ENCODE peak calls at places on chromosomes 6 and 20, in seven cellular contexts. K is heart right ventricle; O is psoas muscle; L is HAP-1; T is endothelial cell of umbilical vein; U is CD4-positive, alpha-beta T cell; H is GM06990. Y is an unnamed sample. For H3K27me3, the result is how much of the 10 kb centered on the place peaks cover.

GRCh38 chr20:6299451-6299850 is 176.6 kb upstream of the FERMT1 start:
- DNase-seq in K (no peak), O (no peak), L (no peak), T (no peak), U (no peak), H (no peak), Y (no peak)

GRCh38 chr20:19211661-19212523 is 550 bp upstream of the SLC24A3 start:
- DNase-seq in K (no peak), O (peak), L (no peak), T (no peak), U (no peak), H (peak), Y (no peak)

GRCh38 chr6:38432479-38432878 is 207.2 kb downstream of the BTBD9 start:
- DNase-seq in K (no peak), O (no peak), L (no peak), T (peak), U (no peak), H (no peak), Y (no peak)

GRCh38 chr6:4208158-4208557 is 72.8 kb upstream of the ECI2 start:
- DNase-seq in K (no peak), O (no peak), L (no peak), T (no peak), U (no peak), H (no peak), Y (no peak)

GRCh38 chr20:47521059-47521808 is 19.5 kb downstream of the NCOA3 start:
- DNase-seq in K (no peak), O (no peak), L (no peak), T (no peak), U (no peak), H (no peak), Y (no peak)

GRCh38 chr6:44051516-44051915 is 75.7 kb downstream of the MRPL14 start:
- DNase-seq in K (no peak), O (no peak), L (no peak), T (no peak), U (no peak), H (no peak), Y (no peak)

GRCh38 chr20:49821850-49822249 is 9.2 kb downstream of the SLC9A8 start:
- DNase-seq in K (peak), O (no peak), L (no peak), T (peak), U (no peak), H (no peak), Y (no peak)

GRCh38 chr6:33504486-33504885 is 50.1 kb downstream of the ZBTB9 start:
- DNase-seq in K (no peak), O (no peak), L (no peak), T (no peak), U (no peak), H (no peak), Y (no peak)

GRCh38 chr6:167532410-167533294 is 207.8 kb downstream of the TTLL2 start:
- DNase-seq in K (no peak), O (no peak), L (peak), T (no peak), U (no peak), H (no peak), Y (no peak)

GRCh38 chr6:84768442-84769174 is 4.2 kb upstream of the TBX18 start:
- DNase-seq in K (no peak), O (no peak), L (no peak), T (peak), U (no peak), H (no peak), Y (no peak)

DNA sequence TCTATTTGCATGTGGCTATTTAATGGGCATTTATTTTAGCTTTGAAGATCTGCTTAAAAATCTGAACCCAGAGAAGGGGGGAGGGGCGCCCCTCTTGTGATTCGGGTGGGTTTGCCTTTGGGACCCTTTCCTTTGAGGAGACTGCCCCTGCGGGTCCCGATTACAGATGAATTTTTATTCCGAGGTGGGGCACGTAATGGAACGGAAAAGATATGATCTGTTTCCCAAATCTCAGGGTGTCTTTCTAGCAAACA is 30.9 kb downstream of the TFAP2A start:
- DNase-seq in K (no peak), O (no peak), L (no peak), T (no peak), U (no peak), H (no peak), Y (no peak)
- H3K27me3 ChIP-seq in K (under half), O (under half), L (under half), T (half or more), U (half or more), H (under half), Y (half or more)

GRCh38 chr6:79949235-79949634 is 1.9 kb upstream of the ELOVL4 start:
- DNase-seq in K (peak), O (no peak), L (peak), T (peak), U (peak), H (peak), Y (no peak)
- H3K27me3 ChIP-seq in K (under half), O (under half), L (under half), T (under half), U (under half), H (under half), Y (under half)

DNA sequence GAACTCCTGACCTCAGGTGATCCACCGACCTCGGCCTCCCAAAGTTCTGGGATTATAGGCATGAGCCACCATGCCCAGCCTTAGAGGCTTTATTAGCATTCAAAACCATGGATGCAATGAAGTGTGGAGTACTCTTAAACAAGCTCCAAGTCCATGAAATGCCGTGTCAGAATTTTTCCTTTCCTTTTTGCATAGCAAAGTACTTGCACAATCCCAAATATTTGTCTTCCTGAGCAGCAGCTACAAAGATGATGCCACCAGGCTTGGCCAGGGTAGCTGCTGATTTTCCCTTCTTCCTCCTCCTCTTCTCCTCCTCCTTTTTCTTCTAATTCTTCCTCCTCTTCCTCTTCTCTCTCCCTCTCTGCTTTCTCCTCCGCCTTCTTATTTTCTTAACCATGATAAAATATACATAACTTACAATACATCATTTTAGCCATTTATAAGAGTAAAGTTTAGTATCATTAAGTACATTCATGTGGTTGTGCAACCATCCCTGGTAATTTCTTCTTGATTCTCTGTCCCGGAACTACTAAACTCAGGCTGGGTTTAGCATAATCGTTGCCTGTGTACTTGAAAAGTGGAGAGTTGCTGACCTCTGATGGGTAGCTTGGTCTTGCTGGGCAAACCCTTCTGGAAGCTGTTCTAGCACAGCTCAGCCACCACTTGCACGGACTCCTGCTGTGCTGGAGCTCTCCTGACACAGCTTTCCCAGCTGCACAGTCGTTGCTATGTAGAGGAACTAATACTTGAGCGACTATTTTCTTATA is 20.3 kb downstream of the MUCL3 start:
- DNase-seq in K (no peak), O (no peak), L (no peak), T (no peak), U (no peak), H (no peak), Y (no peak)
- H3K27me3 ChIP-seq in K (under half), O (under half), L (under half), T (under half), U (under half), H (under half), Y (under half)

DNA sequence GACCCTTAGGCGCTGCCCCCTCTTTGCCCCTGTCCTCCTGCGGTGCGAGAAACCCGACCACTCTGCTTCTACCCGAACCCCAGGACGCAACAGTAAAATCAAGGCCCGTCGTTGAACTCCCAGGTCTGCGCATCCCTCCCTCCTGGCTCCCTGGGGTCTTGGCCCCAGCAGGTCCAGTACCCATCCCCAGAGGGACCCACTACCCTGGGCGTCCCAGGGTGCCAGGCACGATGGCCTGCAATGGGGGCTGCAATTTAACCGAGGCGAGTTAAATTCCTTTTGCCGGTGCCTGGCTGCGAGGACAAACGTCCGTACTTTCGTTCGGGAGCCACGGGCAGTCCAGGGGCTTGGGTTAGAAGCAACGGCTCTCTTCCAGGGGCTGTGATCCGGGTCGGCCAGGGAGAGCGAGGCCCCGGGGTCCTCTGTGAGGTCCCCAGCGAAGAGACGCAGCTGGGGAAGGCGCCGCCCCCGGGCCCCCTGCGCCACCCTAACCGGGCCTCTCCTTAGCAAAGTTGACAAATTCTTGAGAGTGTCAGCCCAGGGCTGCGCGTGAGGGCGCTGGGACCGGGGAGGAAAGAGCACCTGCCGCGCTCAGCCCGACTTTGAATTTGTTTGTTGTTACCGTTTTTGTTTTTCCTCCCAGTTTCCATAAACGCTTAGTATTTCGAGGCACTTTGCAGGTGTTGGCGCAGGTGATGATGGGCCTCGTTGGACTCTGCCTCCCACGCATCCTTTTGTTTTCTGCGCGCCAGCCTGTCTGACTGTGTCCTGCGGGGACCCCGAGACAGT is 6.1 kb downstream of the OLIG3 start:
- DNase-seq in K (no peak), O (no peak), L (no peak), T (no peak), U (no peak), H (peak), Y (no peak)
- H3K27me3 ChIP-seq in K (under half), O (under half), L (under half), T (half or more), U (half or more), H (under half), Y (half or more)

GRCh38 chr20:46051556-46052323 is 22.7 kb downstream of the SLC12A5 start:
- DNase-seq in K (no peak), O (no peak), L (no peak), T (no peak), U (no peak), H (no peak), Y (no peak)

GRCh38 chr20:46050885-46051284 is 21.9 kb downstream of the SLC12A5 start:
- DNase-seq in K (no peak), O (no peak), L (no peak), T (no peak), U (no peak), H (no peak), Y (no peak)

GRCh38 chr20:46055269-46055668 is 26.3 kb downstream of the SLC12A5 start:
- DNase-seq in K (no peak), O (no peak), L (no peak), T (no peak), U (no peak), H (no peak), Y (no peak)

GRCh38 chr20:46054606-46055005 is 25.6 kb downstream of the SLC12A5 start:
- DNase-seq in K (no peak), O (no peak), L (no peak), T (no peak), U (no peak), H (no peak), Y (no peak)

GRCh38 chr20:46053416-46053815 is 24.4 kb downstream of the SLC12A5 start:
- DNase-seq in K (no peak), O (no peak), L (no peak), T (no peak), U (no peak), H (no peak), Y (no peak)
- H3K27me3 ChIP-seq in K (under half), O (under half), L (under half), T (under half), U (under half), H (under half), Y (under half)

GRCh38 chr6:14905201-14905600 is 340.7 kb upstream of the JARID2 start:
- DNase-seq in K (no peak), O (no peak), L (no peak), T (no peak), U (no peak), H (no peak), Y (no peak)
- H3K27me3 ChIP-seq in K (under half), O (under half), L (under half), T (under half), U (under half), H (under half), Y (under half)

DNA sequence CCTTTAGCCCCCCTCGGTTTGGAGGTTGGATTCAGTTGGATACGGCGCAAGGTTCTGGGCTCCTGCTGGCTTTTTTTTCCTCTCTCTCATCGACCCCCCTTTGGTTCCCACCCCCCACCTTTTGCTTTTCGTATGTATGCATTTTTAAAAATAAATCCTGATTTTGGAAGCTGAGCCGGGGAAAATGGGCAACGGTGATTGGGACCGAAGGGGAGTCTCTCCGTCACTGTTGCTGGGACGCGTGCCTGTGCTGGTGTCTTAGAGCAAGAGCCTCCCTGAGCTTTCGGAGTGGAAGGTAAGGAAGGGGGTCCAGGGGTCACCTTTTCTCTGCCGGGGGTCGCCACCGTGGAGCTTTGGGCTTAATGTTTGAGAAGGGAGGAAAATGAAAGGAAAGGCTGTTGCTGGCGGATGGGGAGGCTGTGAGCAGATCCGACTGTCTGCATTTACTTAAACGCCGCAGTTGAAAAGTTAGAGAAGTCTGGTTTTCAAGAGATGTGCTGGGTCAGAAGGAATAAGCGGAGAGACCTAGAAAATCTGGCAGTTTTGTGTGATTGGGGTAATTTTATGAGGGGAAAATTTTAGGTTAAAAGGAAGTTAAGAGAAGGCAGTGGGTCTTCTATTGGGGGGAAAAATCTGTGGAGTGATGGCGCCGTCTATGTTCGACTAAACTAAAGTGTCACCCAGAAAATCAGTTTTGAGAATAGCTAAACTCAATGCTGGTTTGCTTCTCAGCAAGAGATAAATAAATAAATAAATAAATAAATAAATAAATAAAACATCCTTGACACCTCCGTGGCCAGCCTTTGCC is 828 bp downstream of the ADGRB3 start:
- DNase-seq in K (no peak), O (no peak), L (peak), T (peak), U (no peak), H (peak), Y (no peak)
- H3K27me3 ChIP-seq in K (under half), O (under half), L (under half), T (under half), U (under half), H (under half), Y (under half)

GRCh38 chr20:61923371-61924166 is 142.1 kb downstream of the TAF4 start:
- DNase-seq in K (no peak), O (no peak), L (no peak), T (no peak), U (no peak), H (no peak), Y (peak)
- H3K27me3 ChIP-seq in K (under half), O (under half), L (under half), T (under half), U (under half), H (under half), Y (under half)

GRCh38 chr6:144767066-144767465 is 481.9 kb downstream of the UTRN start:
- DNase-seq in K (no peak), O (no peak), L (no peak), T (no peak), U (no peak), H (no peak), Y (no peak)

DNA sequence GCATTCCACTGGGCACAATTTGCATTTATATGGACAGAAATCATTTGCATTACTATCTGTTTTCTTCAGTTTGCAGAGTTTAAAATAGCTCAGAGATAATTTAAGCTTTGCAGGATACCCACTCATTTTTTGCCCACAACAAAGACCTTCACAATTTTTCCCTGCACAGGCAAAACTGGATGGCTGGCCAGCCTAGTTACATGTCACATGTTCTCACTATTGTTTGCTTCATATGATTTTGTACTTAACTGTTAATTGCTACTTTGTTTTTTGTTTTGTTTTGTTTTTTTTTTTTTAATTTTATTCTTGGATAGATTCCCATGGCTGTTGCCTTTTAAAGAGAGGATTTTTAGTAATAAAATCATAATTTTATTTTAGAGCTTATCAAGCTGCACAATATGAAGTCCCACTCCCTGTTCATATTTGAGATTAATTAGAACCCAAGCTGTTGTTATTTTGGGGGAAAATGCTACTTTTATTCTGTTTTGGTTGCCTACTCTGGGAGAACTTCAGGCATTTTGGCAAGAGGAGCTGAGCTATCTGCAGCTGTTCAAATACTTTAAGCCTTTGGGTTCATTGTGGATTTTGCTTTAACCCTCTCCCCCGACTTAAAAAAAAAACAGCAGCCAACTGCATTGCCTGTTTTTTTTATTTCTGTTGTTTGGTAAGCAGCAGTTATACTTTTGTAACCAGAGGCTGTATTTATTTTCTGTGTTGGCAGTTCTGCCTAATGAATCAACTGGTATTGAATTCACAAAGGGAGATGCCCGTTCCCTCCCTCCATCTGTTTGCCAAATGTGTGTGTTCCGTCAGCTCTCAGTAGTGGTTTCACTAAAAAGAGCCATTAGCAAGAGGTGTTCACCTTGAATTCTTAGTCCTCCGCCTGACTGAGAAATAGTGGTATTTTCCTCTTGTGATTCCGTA is 483.8 kb downstream of the UTRN start:
- DNase-seq in K (no peak), O (no peak), L (peak), T (no peak), U (no peak), H (no peak), Y (no peak)
- H3K27me3 ChIP-seq in K (under half), O (under half), L (under half), T (under half), U (under half), H (under half), Y (under half)

GRCh38 chr6:97632392-97632791 is 349.4 kb upstream of the MMS22L start:
- DNase-seq in K (no peak), O (no peak), L (no peak), T (no peak), U (no peak), H (no peak), Y (no peak)

GRCh38 chr6:97626586-97627441 is 343.8 kb upstream of the MMS22L start:
- DNase-seq in K (no peak), O (no peak), L (peak), T (no peak), U (no peak), H (no peak), Y (no peak)

DNA sequence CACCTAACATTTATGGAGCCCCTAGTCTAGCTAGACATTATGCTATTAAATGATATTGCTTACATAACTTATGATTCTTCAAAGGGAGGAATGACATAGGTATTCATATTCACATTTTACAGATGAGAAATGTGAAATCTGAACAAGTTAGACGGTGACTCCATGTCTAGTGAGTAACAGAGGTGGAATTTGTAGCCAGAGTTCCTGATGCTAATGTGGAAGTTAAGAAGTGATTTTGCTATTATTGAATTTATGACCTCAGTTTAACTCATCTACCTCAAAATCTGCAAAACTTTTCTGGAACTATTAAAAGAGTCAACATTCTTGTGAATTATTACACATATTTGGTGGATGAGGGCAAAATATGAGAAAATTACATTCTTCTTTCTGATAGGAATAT is 347.6 kb upstream of the MMS22L start:
- DNase-seq in K (no peak), O (no peak), L (no peak), T (no peak), U (no peak), H (no peak), Y (no peak)
- H3K27me3 ChIP-seq in K (under half), O (under half), L (under half), T (under half), U (under half), H (under half), Y (under half)